ENCODE peak calls at places on chromosome 19, in eight cellular contexts. G, X, B, U, D, P, O and I are unnamed samples.

GRCh38 chr19:35220315-35220921 is 8.1 kb downstream of the FAM187B start:
- DNase-seq in G (no peak), B (no peak), O (no peak), U (no peak), D (no peak), X (peak), P (no peak), I (no peak)

GRCh38 chr19:53906211-53907192 is 2.6 kb upstream of the CACNG7 start:
- DNase-seq in G (peak), P (peak), B (peak), D (peak), X (peak), U (peak), O (no peak), I (peak)

GRCh38 chr19:42290523-42291436 is 11.2 kb upstream of the PRR19 start:
- DNase-seq in B (no peak), D (no peak), P (peak), U (no peak), X (peak), O (no peak), G (peak), I (no peak)

GRCh38 chr19:31340059-31341025 is 8.9 kb downstream of the TSHZ3 start:
- DNase-seq in B (no peak), P (no peak), O (no peak), U (no peak), D (no peak), X (no peak), G (peak), I (no peak)

GRCh38 chr19:50959731-50960500 is 7.1 kb upstream of the KLK5 start:
- DNase-seq in O (no peak), D (no peak), U (no peak), B (no peak), P (no peak), X (peak), G (peak), I (no peak)

GRCh38 chr19:33177417-33177976 is 16.6 kb upstream of the LRP3 start:
- DNase-seq in G (no peak), U (no peak), O (no peak), X (peak), B (no peak), P (peak), D (no peak), I (no peak)

GRCh38 chr19:2887391-2887914 is 13.3 kb upstream of the ZNF57 start:
- DNase-seq in U (no peak), D (no peak), P (no peak), X (peak), B (peak), G (peak), O (peak), I (no peak)

GRCh38 chr19:48970923-48971395 is 5.8 kb downstream of the FTL start:
- DNase-seq in X (peak), U (peak), P (peak), B (peak), D (peak), G (peak), O (peak), I (peak)

GRCh38 chr19:34639491-34640085 is 37.4 kb downstream of the SCGB2B2 start:
- DNase-seq in O (peak), B (no peak), D (peak), P (peak), G (peak), X (peak), U (peak), I (peak)

GRCh38 chr19:39428309-39429112 is 7.2 kb downstream of the RPS16 start:
- DNase-seq in P (no peak), O (no peak), B (no peak), X (no peak), D (no peak), U (no peak), G (no peak), I (no peak)

GRCh38 chr19:35859414-35859813 is 2.7 kb downstream of the KIRREL2 start:
- DNase-seq in X (no peak), P (no peak), D (no peak), O (no peak), G (no peak), U (no peak), B (no peak), I (no peak)

GRCh38 chr19:584240-585001 is 5.3 kb upstream of the HCN2 start:
- DNase-seq in X (peak), O (peak), P (peak), U (peak), B (peak), G (peak), D (peak), I (peak)

GRCh38 chr19:16754207-16754806 is 34.7 kb downstream of the NWD1 start:
- DNase-seq in U (no peak), X (no peak), O (no peak), B (no peak), G (no peak), D (no peak), P (no peak), I (no peak)

GRCh38 chr19:18896421-18896841 is 473 bp upstream of the CERS1 start:
- DNase-seq in B (no peak), G (no peak), D (no peak), O (no peak), X (no peak), P (no peak), U (no peak), I (no peak)

GRCh38 chr19:5960005-5961001 is 17.6 kb downstream of the RANBP3 start:
- DNase-seq in D (no peak), B (peak), P (no peak), X (no peak), G (no peak), U (no peak), O (peak), I (no peak)

GRCh38 chr19:51511353-51511752 is 9.8 kb upstream of the SIGLEC12 start:
- DNase-seq in G (peak), P (peak), B (no peak), D (no peak), X (peak), U (no peak), O (no peak), I (no peak)

GRCh38 chr19:17757125-17757524 is 5.8 kb downstream of the FCHO1 start:
- DNase-seq in X (no peak), U (no peak), O (peak), G (no peak), B (peak), D (no peak), P (no peak), I (no peak)

GRCh38 chr19:10290876-10291553 is 1.3 kb downstream of the ICAM5 start:
- DNase-seq in G (peak), U (peak), B (no peak), X (peak), O (no peak), D (peak), P (peak), I (peak)

GRCh38 chr19:19628499-19629134 is 597 bp upstream of the LPAR2 start:
- DNase-seq in P (peak), X (no peak), O (peak), G (peak), U (no peak), B (no peak), D (peak), I (no peak)

GRCh38 chr19:8396563-8397203 is 6.5 kb downstream of the RAB11B start:
- DNase-seq in D (peak), U (peak), P (peak), O (no peak), X (peak), B (peak), G (peak), I (peak)

GRCh38 chr19:703651-704446 is 4.9 kb upstream of the PALM start:
- DNase-seq in U (peak), X (peak), P (peak), O (no peak), D (peak), G (peak), B (no peak), I (peak)

GRCh38 chr19:17021793-17022590 is 4.6 kb downstream of the CPAMD8 start:
- DNase-seq in U (no peak), P (no peak), O (no peak), G (peak), D (no peak), B (no peak), X (no peak), I (no peak)

GRCh38 chr19:800360-801029 is 3.2 kb downstream of the PTBP1 start:
- DNase-seq in D (no peak), P (no peak), X (no peak), G (peak), U (no peak), O (no peak), B (no peak), I (no peak)

GRCh38 chr19:4368128-4368820 is 24.9 kb downstream of the MPND start:
- DNase-seq in G (no peak), O (no peak), B (no peak), X (no peak), P (no peak), D (no peak), U (no peak), I (peak)

GRCh38 chr19:4343845-4344713 is 717 bp downstream of the MPND start:
- DNase-seq in D (no peak), O (no peak), U (no peak), X (no peak), G (peak), P (no peak), B (no peak), I (no peak)

GRCh38 chr19:18373892-18374629 is 11.9 kb upstream of the GDF15 start:
- DNase-seq in D (no peak), G (peak), B (peak), O (no peak), U (peak), P (peak), X (peak), I (peak)

GRCh38 chr19:38666662-38667448 is 19.4 kb downstream of the ACTN4 start:
- DNase-seq in O (no peak), D (no peak), X (peak), P (no peak), B (no peak), U (no peak), G (peak), I (no peak)

GRCh38 chr19:45881909-45882528 is 3.9 kb downstream of the IRF2BP1 start:
- DNase-seq in X (no peak), O (no peak), G (no peak), B (no peak), P (no peak), U (no peak), D (no peak), I (no peak)

GRCh38 chr19:41324921-41325639 is 15.1 kb downstream of the CCDC97 start:
- DNase-seq in X (no peak), O (no peak), D (no peak), B (no peak), P (no peak), U (no peak), G (no peak), I (peak)

GRCh38 chr19:662207-662961 is 630 bp downstream of the RNF126 start:
- DNase-seq in O (no peak), X (peak), D (peak), B (no peak), U (peak), P (peak), G (peak), I (peak)

GRCh38 chr19:16421982-16422381 is 49.8 kb downstream of the EPS15L1 start:
- DNase-seq in G (no peak), P (no peak), X (no peak), U (no peak), B (no peak), O (no peak), D (no peak), I (no peak)

GRCh38 chr19:44954278-44954648 is 917 bp upstream of the CLPTM1 start:
- DNase-seq in U (no peak), O (no peak), G (no peak), P (no peak), B (no peak), D (no peak), X (no peak), I (no peak)

GRCh38 chr19:16315825-16316505 is 8.7 kb upstream of the KLF2 start:
- DNase-seq in P (no peak), G (peak), O (no peak), X (no peak), B (no peak), U (no peak), D (no peak), I (no peak)

GRCh38 chr19:18251587-18252369 is 22.5 kb downstream of the IQCN start:
- DNase-seq in D (peak), X (peak), P (peak), B (peak), U (peak), O (peak), G (peak), I (peak)

GRCh38 chr19:33443638-33444195 is 70.2 kb downstream of the CEBPG start:
- DNase-seq in D (no peak), U (no peak), B (no peak), X (no peak), G (no peak), O (no peak), P (no peak), I (no peak)

GRCh38 chr19:55611300-55611982 is 6.0 kb downstream of the ZNF865 start:
- DNase-seq in X (no peak), D (no peak), P (no peak), U (no peak), G (no peak), O (no peak), B (no peak), I (no peak)

GRCh38 chr19:11530432-11530831 is 1.5 kb upstream of the ECSIT start:
- DNase-seq in G (peak), O (peak), B (peak), X (peak), U (peak), P (peak), D (no peak), I (no peak)